ENCODE peak calls at places on chromosomes 11 and 22, in five cellular contexts. P is neuronal stem cell, S is H9, M is mesenchymal stem cell, Z is H1. K is an unnamed sample.

GRCh38 chr11:19719960-19720359 is 7.3 kb downstream of the NAV2 start:
- DNase-seq in P (no peak), S (no peak), M (no peak), Z (no peak), K (no peak)

GRCh38 chr11:17076517-17077239 is 789 bp downstream of the RPS13 start:
- DNase-seq in P (no peak), S (no peak), M (peak), Z (no peak), K (peak)

GRCh38 chr22:48907591-48907990 is 920.1 kb downstream of the BRD1 start:
- DNase-seq in P (no peak), S (no peak), M (no peak), Z (no peak), K (no peak)

GRCh38 chr11:30015725-30016449 is 943 bp downstream of the KCNA4 start:
- DNase-seq in P (no peak), S (peak), M (no peak), Z (no peak), K (no peak)

GRCh38 chr11:112961751-112962747 is 829 bp downstream of the NCAM1 start:
- DNase-seq in P (peak), S (peak), M (peak), Z (no peak), K (no peak)

GRCh38 chr11:30581646-30582045 is 4.5 kb downstream of the MPPED2 start:
- DNase-seq in P (no peak), S (no peak), M (no peak), Z (no peak), K (no peak)

GRCh38 chr11:112381578-112381977 is 120.9 kb upstream of the PLET1 start:
- DNase-seq in P (no peak), S (no peak), M (no peak), Z (no peak), K (no peak)

GRCh38 chr22:27628891-27629631 is 172.5 kb downstream of the MN1 start:
- DNase-seq in P (no peak), S (no peak), M (no peak), Z (no peak), K (peak)

GRCh38 chr11:38900156-38900679 is 2302.2 kb upstream of the RAG2 start:
- DNase-seq in P (no peak), S (peak), M (no peak), Z (no peak), K (no peak)

GRCh38 chr22:17742528-17742902 is 31.8 kb downstream of the BID start:
- DNase-seq in P (peak), S (peak), M (peak), Z (peak), K (peak)

GRCh38 chr22:24068377-24068680 is 57.2 kb downstream of the CABIN1 start:
- DNase-seq in P (no peak), S (no peak), M (no peak), Z (no peak), K (no peak)

GRCh38 chr11:117290809-117291396 is at the start of gene BACE1-AS:
- DNase-seq in P (no peak), S (no peak), M (no peak), Z (no peak), K (no peak)

GRCh38 chr22:29245626-29246385 is 22.0 kb downstream of the RHBDD3 start:
- DNase-seq in P (peak), S (peak), M (peak), Z (no peak), K (peak)

GRCh38 chr11:104043137-104043536 is 6.7 kb downstream of the DDI1 start:
- DNase-seq in P (no peak), S (no peak), M (no peak), Z (no peak), K (no peak)

GRCh38 chr22:49266561-49267519 is 560.8 kb downstream of the BRD1 start:
- DNase-seq in P (no peak), S (peak), M (no peak), Z (no peak), K (no peak)

GRCh38 chr22:12613199-12613598 is 2914.8 kb upstream of the OR11H1 start:
- DNase-seq in P (no peak), S (no peak), M (no peak), Z (no peak), K (no peak)

GRCh38 chr11:35798983-35799382 is 136.4 kb downstream of the TRIM44 start:
- DNase-seq in P (no peak), S (no peak), M (no peak), Z (no peak), K (no peak)

GRCh38 chr11:93403930-93404329 is 73.4 kb downstream of the DEUP1 start:
- DNase-seq in P (no peak), S (no peak), M (no peak), Z (no peak), K (no peak)

DNA sequence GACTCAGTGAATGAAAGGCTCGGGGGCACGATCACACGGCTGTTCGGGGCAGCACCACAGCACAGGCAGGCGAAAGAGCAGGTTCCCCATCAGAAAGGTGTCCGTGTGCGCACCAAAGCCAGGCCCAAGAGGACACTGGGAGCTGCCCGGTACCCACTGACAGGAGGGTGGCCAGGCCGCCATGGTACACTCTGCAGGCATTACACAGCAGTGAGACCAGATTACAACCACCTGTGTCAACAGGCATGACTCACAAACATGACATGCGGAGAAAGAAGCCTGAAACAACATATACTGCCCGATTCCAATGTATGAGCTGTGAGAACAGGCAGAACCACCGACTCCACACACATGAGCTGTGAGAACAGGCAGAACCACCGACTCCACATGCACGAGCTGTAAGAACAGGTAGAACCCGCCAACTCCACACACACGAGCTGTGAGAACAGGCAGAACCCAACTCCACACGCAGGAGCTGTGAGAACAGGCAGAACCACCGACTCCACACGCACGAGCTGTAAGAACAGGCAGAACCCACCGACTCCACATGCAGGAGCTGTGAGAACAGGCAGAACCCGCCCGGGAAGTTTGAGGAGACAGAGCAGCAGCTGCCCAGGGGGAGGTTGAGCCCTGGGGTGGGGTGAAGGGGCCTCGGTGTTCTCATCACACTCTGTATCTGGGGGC is 32.6 kb downstream of the KIAA0930 start:
- DNase-seq in P (no peak), S (peak), M (peak), Z (no peak), K (peak)
- H2BK120ac ChIP-seq in P (no peak), S (no peak), M (no peak), Z (no peak), K (no peak)

DNA sequence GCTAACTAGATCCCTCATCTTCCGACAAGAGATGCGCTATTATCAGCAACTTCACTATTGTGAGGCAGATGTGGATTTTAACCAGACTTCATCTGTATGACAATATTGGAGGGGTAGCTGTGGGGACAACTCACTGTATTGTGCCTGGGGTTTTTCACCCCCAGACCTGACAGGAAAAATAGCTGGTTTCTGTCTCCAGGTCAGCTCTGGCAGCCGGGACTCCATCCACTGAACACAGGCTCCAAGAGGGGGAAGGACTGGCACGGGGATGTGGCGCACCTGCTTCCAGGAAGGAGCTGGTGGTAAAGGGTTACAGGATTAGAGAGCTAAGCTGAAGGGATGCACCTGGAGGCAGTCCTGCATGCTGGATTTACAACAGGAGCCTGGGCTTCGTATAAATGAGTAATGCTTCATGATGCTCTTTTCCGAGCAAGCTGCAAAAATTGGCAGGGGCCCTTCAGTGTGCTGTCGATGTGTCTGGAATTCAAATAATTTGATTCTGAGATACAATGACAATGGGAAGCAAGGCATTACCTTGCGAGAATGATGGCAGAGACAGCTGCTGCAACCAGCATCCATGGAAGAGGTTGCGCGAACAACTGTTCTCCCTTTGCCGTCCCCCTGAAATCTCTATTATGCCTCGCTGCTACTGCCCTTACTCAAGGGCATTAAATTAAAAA is 49.5 kb downstream of the LMO2 start:
- DNase-seq in P (no peak), S (no peak), M (no peak), Z (no peak), K (peak)
- H2BK12ac ChIP-seq in P (no peak), S (no peak), M (no peak), Z (no peak), K (no peak)

GRCh38 chr22:32584650-32585049 is 110.0 kb downstream of the FBXO7 start:
- DNase-seq in P (no peak), S (no peak), M (no peak), Z (no peak), K (no peak)
- H2BK120ac ChIP-seq in P (no peak), S (no peak), M (no peak), Z (no peak), K (no peak)

GRCh38 chr11:134792044-134792443 is 380.0 kb upstream of the B3GAT1 start:
- DNase-seq in P (no peak), S (no peak), M (no peak), Z (no peak), K (no peak)
- H2BK12ac ChIP-seq in P (peak), S (no peak), M (no peak), Z (no peak), K (peak)

GRCh38 chr11:76654310-76654851 is 16.2 kb downstream of the LRRC32 start:
- DNase-seq in P (no peak), S (peak), M (peak), Z (no peak), K (no peak)

GRCh38 chr11:76655466-76656086 is 15.0 kb downstream of the LRRC32 start:
- DNase-seq in P (no peak), S (peak), M (no peak), Z (no peak), K (no peak)

GRCh38 chr11:76652989-76653673 is 17.4 kb downstream of the LRRC32 start:
- DNase-seq in P (no peak), S (peak), M (no peak), Z (no peak), K (no peak)

GRCh38 chr11:76654980-76655379 is 15.6 kb downstream of the LRRC32 start:
- DNase-seq in P (no peak), S (peak), M (no peak), Z (no peak), K (peak)

GRCh38 chr11:76653674-76654309 is 16.8 kb downstream of the LRRC32 start:
- DNase-seq in P (no peak), S (peak), M (peak), Z (no peak), K (no peak)
- H2BK120ac ChIP-seq in P (no peak), S (no peak), M (no peak), Z (no peak), K (peak)

GRCh38 chr11:69489031-69489745 is 7.7 kb downstream of the LINC01488 start:
- DNase-seq in P (no peak), S (no peak), M (no peak), Z (no peak), K (peak)
- H2BK12ac ChIP-seq in P (no peak), S (no peak), M (no peak), Z (no peak), K (no peak)

GRCh38 chr11:95999604-96000003 is 75.7 kb upstream of the MTMR2 start:
- DNase-seq in P (no peak), S (no peak), M (no peak), Z (no peak), K (no peak)
- H2BK120ac ChIP-seq in P (no peak), S (no peak), M (no peak), Z (no peak), K (no peak)

DNA sequence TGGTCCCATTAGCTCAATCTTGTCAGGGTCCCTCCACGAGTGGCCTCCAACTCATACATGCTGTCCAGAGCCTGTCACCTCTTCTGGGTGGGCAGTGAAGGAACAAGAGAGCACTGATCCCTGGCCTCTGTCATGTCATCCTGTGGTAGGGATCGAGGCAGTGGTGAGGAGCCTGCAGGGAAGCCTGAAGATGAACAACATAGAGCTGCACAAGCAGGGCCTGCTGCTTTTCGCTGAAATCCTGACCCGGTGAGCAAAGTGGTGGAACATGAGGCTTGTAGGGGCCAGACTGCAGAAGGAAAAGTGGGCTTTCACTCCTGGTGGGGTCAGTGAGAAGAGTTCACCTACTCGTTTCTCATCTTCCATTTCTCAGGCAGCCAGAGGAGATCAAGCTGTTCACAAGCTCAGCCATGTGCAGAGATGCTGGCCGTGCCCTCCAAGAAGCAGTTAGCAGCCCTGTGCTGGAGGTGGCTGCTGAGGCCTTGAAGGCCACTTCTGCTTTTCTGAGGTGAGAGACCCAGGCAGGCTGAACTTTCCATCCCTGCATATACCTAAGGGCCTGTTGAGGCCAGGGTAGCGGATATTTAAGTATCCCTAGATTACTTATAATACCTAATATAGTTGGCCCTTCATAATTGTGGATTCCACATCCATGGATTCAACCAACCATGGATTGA is 32.9 kb downstream of the MEI1 start:
- DNase-seq in P (no peak), S (no peak), M (no peak), Z (no peak), K (no peak)
- H2BK12ac ChIP-seq in P (no peak), S (no peak), M (no peak), Z (no peak), K (no peak)

GRCh38 chr11:78783301-78783700 is 208.6 kb upstream of the NARS2 start:
- DNase-seq in P (no peak), S (no peak), M (no peak), Z (no peak), K (no peak)
- H2BK120ac ChIP-seq in P (no peak), S (no peak), M (no peak), Z (no peak), K (no peak)

GRCh38 chr11:70868341-70868885 is 384.0 kb downstream of the SHANK2 start:
- DNase-seq in P (no peak), S (no peak), M (no peak), Z (no peak), K (no peak)

GRCh38 chr11:70872950-70873735 is 379.2 kb downstream of the SHANK2 start:
- DNase-seq in P (no peak), S (peak), M (peak), Z (peak), K (no peak)

GRCh38 chr11:70871881-70872280 is 380.5 kb downstream of the SHANK2 start:
- DNase-seq in P (no peak), S (no peak), M (peak), Z (no peak), K (no peak)

GRCh38 chr11:70873736-70874412 is 378.5 kb downstream of the SHANK2 start:
- DNase-seq in P (no peak), S (no peak), M (no peak), Z (no peak), K (no peak)

GRCh38 chr11:70872299-70872698 is 380.1 kb downstream of the SHANK2 start:
- DNase-seq in P (no peak), S (no peak), M (no peak), Z (no peak), K (no peak)
- H2BK12ac ChIP-seq in P (no peak), S (no peak), M (no peak), Z (peak), K (no peak)

K was measured in trophoblast cell.